ENCODE peak calls at places on chromosomes 3 and 15, in six cellular contexts. A, V, O, I, H and Q are unnamed samples. For H3K27me3 and H3K4me1, the result is how much of the 10 kb centered on the place peaks cover.

GRCh38 chr3:89617706-89618105 is 510.3 kb downstream of the EPHA3 start:
- DNase-seq in A (no peak), V (no peak), O (no peak), I (no peak), H (peak), Q (no peak)

GRCh38 chr3:184568918-184569829 is 7.6 kb downstream of the EPHB3 start:
- DNase-seq in A (peak), V (peak), O (peak), I (peak), H (peak), Q (peak)

GRCh38 chr3:104367000-104367399 is 999.7 kb upstream of the ALCAM start:
- DNase-seq in A (no peak), V (no peak), O (no peak), I (no peak), H (no peak), Q (no peak)

GRCh38 chr15:33182278-33182905 is 12.1 kb downstream of the FMN1 start:
- DNase-seq in A (no peak), V (no peak), O (no peak), I (no peak), H (peak), Q (no peak)

GRCh38 chr3:117920240-117920923 is 1114.3 kb downstream of the IGSF11 start:
- DNase-seq in A (no peak), V (no peak), O (no peak), I (no peak), H (no peak), Q (no peak)

GRCh38 chr3:7876741-7877297 is 624.8 kb upstream of the LMCD1 start:
- DNase-seq in A (no peak), V (no peak), O (no peak), I (no peak), H (no peak), Q (no peak)

GRCh38 chr15:89790661-89791060 is 14.5 kb downstream of the MESP2 start:
- DNase-seq in A (peak), V (no peak), O (no peak), I (peak), H (no peak), Q (no peak)

GRCh38 chr15:39251413-39252197 is 329.3 kb upstream of the THBS1 start:
- DNase-seq in A (no peak), V (no peak), O (no peak), I (no peak), H (peak), Q (no peak)

GRCh38 chr15:76345269-76345879 is 8.8 kb downstream of the ISL2 start:
- DNase-seq in A (no peak), V (no peak), O (no peak), I (no peak), H (no peak), Q (no peak)
- H3K27me3 ChIP-seq in A (half or more), V (under half), O (half or more), I (under half), H (under half), Q (under half)

GRCh38 chr3:49181351-49181750 is 10.0 kb downstream of the KLHDC8B start:
- DNase-seq in A (no peak), V (no peak), O (no peak), I (no peak), H (no peak), Q (no peak)
- H3K4me1 ChIP-seq in A (under half), V (under half), O (under half), I (under half), H (under half), Q (under half)

GRCh38 chr3:45881031-45882022 is 5.0 kb upstream of the CCR9 start:
- DNase-seq in A (no peak), V (no peak), O (no peak), I (no peak), H (peak), Q (peak)
- H3K27me3 ChIP-seq in A (under half), V (under half), O (under half), I (under half), H (under half), Q (under half)

GRCh38 chr3:196210673-196211556 is at the start of gene ZDHHC19:
- DNase-seq in A (peak), V (no peak), O (no peak), I (no peak), H (no peak), Q (no peak)

GRCh38 chr3:196203833-196204232 is 7.4 kb downstream of the ZDHHC19 start:
- DNase-seq in A (no peak), V (no peak), O (no peak), I (no peak), H (no peak), Q (no peak)

GRCh38 chr3:196208942-196209695 is 2.1 kb downstream of the ZDHHC19 start:
- DNase-seq in A (peak), V (no peak), O (no peak), I (peak), H (no peak), Q (no peak)

GRCh38 chr3:196207833-196208607 is 3.2 kb downstream of the ZDHHC19 start:
- DNase-seq in A (peak), V (peak), O (no peak), I (peak), H (peak), Q (peak)

DNA sequence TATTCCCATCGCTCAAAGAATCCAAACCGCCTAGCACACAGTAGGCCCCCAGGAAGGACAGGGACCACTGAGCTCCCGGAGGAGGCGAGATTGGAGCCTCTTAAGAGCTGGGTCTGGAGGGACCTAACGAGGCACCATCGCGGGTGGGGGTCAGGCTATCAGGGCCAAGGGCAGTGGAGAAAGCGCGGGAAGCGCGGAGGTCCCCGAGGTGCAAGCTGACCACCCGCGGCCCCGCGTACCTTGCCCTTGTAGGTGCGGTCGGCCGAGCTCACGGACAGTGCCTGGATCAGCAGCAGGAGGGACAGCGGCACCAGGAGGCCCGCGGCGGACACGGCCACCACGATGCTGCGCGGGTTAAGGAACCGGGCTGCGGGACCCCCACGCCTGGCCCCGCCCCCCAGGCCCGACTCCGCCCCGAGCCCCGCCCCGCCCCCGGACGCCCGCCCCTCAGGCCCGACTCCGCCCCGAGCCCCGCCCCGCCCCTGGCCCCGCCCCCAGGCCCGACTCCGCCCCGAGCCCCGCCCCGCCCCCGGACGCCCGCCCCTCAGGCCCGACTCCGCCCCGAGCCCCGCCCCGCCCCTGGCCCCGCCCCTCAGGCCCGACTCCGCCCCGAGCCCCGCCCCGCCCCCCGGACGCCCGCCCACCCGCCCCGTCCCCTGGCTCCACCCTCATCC is 3.9 kb downstream of the ZDHHC19 start:
- DNase-seq in A (peak), V (peak), O (no peak), I (peak), H (no peak), Q (no peak)
- H3K4me1 ChIP-seq in A (under half), V (under half), O (under half), I (under half), H (under half), Q (under half)

GRCh38 chr15:70398694-70399093 is 301.0 kb upstream of the TLE3 start:
- DNase-seq in A (no peak), V (no peak), O (no peak), I (no peak), H (no peak), Q (no peak)
- H3K27me3 ChIP-seq in A (under half), V (under half), O (under half), I (under half), H (under half), Q (half or more)

GRCh38 chr3:30629736-30630135 is 23.3 kb downstream of the TGFBR2 start:
- DNase-seq in A (no peak), V (no peak), O (no peak), I (no peak), H (no peak), Q (no peak)

GRCh38 chr3:30628188-30628930 is 22.0 kb downstream of the TGFBR2 start:
- DNase-seq in A (no peak), V (peak), O (no peak), I (no peak), H (no peak), Q (no peak)

GRCh38 chr3:30628931-30629590 is 22.7 kb downstream of the TGFBR2 start:
- DNase-seq in A (no peak), V (no peak), O (no peak), I (no peak), H (no peak), Q (no peak)

GRCh38 chr3:30625541-30626438 is 19.4 kb downstream of the TGFBR2 start:
- DNase-seq in A (no peak), V (no peak), O (no peak), I (no peak), H (peak), Q (peak)

DNA sequence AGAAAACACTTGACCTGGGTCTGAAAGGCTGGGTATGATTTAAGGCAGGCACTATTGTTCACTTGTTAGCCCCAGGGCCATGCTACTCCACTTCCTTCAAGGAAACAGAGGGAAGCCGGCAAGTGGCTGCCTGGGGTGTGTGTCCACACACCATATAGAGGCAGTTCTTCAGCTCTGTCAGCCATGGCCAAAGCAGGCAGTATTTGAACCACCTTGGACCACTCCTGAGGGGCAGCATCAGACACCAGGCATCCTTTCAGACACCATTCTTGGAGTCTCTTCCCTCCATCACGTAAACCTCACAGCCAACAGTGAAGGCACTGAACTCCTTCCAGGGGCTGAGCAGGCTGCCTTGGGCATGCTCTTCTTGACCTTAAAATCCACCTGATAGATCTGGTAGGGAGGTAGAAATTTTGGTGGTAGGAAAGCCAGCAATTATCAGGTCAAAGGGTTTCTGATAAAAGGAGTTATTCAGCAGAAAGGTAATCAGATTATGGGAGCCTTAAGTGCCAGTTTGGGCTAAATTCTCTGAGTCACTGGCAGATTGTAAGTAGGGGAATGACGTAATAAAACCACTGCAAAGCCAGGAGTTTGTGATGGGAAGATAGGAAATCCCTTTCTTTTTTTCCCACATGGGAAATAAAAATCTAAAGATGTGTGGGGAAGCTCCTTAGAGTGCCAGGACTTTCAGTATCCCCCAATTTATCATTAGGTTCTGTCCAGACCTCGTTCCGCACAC is 20.2 kb downstream of the TGFBR2 start:
- DNase-seq in A (no peak), V (peak), O (no peak), I (no peak), H (peak), Q (peak)
- H3K4me1 ChIP-seq in A (half or more), V (under half), O (half or more), I (under half), H (half or more), Q (under half)

GRCh38 chr3:71780430-71780829 is 4.5 kb downstream of the PROK2 start:
- DNase-seq in A (no peak), V (no peak), O (no peak), I (no peak), H (no peak), Q (no peak)
- H3K27me3 ChIP-seq in A (under half), V (under half), O (half or more), I (under half), H (under half), Q (half or more)

GRCh38 chr3:181250714-181251113 is 261.2 kb upstream of the DNAJC19 start:
- DNase-seq in A (no peak), V (no peak), O (no peak), I (no peak), H (no peak), Q (no peak)

GRCh38 chr3:181252626-181253025 is 263.1 kb upstream of the DNAJC19 start:
- DNase-seq in A (no peak), V (peak), O (no peak), I (no peak), H (no peak), Q (no peak)

DNA sequence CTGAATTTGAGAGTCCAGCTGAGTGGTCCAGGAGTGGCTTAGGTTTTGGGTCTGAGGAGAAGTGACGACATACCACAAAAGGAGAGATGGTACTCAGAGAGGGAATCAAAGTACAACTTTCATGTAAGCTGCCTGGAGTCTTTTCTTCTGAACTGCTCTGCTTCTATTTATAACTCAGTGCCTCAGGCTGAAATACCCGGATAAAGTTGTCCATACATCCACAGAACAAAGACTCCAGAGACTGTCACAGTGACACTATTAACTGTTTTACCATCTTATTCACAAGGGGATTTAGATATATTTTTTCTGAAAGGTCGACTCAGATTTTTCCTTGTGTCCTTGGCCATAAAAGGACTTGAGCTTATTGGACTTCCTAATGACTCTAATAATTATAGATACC is 264.3 kb upstream of the DNAJC19 start:
- DNase-seq in A (no peak), V (peak), O (no peak), I (no peak), H (no peak), Q (no peak)
- H3K4me1 ChIP-seq in A (under half), V (under half), O (under half), I (under half), H (under half), Q (under half)

GRCh38 chr15:66254364-66255292 is 1.1 kb upstream of the MEGF11 start:
- DNase-seq in A (no peak), V (no peak), O (no peak), I (no peak), H (no peak), Q (no peak)

GRCh38 chr15:66252411-66253295 is 897 bp downstream of the MEGF11 start:
- DNase-seq in A (peak), V (peak), O (peak), I (peak), H (peak), Q (peak)

GRCh38 chr15:66255293-66255676 is 1.7 kb upstream of the MEGF11 start:
- DNase-seq in A (no peak), V (no peak), O (no peak), I (no peak), H (no peak), Q (no peak)

GRCh38 chr15:66253296-66253642 is 281 bp downstream of the MEGF11 start:
- DNase-seq in A (no peak), V (no peak), O (no peak), I (no peak), H (no peak), Q (no peak)

DNA sequence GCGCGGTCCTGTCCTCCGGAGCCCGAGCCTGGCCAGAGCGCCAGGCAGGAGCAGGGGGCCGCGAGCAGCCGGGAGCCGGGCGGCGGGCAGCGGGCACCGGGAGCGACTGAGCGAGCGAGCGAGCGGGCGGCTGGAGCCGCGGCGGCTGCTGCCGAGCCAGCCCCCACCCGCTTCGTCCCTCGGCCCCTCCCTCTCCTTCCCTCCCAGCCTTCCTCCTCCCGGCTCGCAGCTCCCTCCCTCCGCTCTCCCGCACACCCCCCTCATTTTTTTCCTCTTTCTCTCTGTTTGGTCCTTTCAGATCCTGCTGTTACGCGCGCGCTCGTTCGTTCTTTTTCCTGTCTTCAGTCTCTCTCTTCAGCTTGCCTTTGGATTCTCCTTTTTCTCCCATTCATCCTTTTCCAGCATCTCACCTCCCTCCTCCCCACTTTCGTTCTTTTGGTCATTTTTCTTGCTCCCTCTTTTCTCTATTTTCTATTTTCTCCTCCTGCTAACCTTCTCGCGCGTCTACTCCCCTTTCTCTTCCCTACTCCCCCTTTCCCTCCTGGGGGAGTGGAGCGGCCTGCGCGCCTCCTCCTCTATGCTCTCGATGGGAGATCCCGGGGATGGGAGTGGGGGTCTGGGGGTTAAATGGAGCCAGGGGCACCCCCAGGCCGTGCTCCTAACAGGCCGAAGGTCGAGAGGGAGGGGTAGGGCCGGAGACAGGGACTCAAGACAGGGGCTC is at the start of gene MEGF11:
- DNase-seq in A (no peak), V (peak), O (no peak), I (peak), H (peak), Q (peak)
- H3K27me3 ChIP-seq in A (under half), V (half or more), O (half or more), I (under half), H (under half), Q (under half)

GRCh38 chr3:71450985-71451560 is 132.5 kb downstream of the FOXP1 start:
- DNase-seq in A (no peak), V (no peak), O (no peak), I (no peak), H (no peak), Q (no peak)

GRCh38 chr3:71454513-71455423 is 128.8 kb downstream of the FOXP1 start:
- DNase-seq in A (no peak), V (no peak), O (no peak), I (no peak), H (no peak), Q (no peak)

GRCh38 chr3:71451812-71452211 is 131.7 kb downstream of the FOXP1 start:
- DNase-seq in A (no peak), V (no peak), O (no peak), I (no peak), H (no peak), Q (no peak)

GRCh38 chr3:71453822-71454512 is 129.6 kb downstream of the FOXP1 start:
- DNase-seq in A (no peak), V (no peak), O (no peak), I (no peak), H (no peak), Q (peak)

GRCh38 chr3:71453319-71453718 is 130.2 kb downstream of the FOXP1 start:
- DNase-seq in A (no peak), V (no peak), O (no peak), I (no peak), H (no peak), Q (no peak)
- H3K4me1 ChIP-seq in A (under half), V (under half), O (under half), I (under half), H (under half), Q (under half)